ENCODE peak calls at places on chromosomes 7 and 10, in ten cellular contexts. F is gastrocnemius medialis; H is CD8-positive, alpha-beta T cell; O is OCI-LY7; M is sigmoid colon; L is fibroblast of lung; P is uterus; S is ovary; I is neuronal stem cell; R is A549. G is an unnamed sample.

GRCh38 chr7:3918576-3918975 is 617.5 kb downstream of the SDK1 start:
- DNase-seq in F (no peak), H (no peak), O (no peak), M (no peak), L (no peak), P (no peak), S (no peak), I (no peak), R (no peak), G (no peak)

GRCh38 chr10:69142983-69143382 is 19.0 kb downstream of the VPS26A start:
- DNase-seq in F (no peak), H (no peak), O (no peak), M (no peak), L (no peak), P (no peak), S (no peak), I (no peak), R (no peak), G (no peak)

GRCh38 chr7:99372275-99373085 is 2.0 kb upstream of the ARPC1B start:
- DNase-seq in F (no peak), H (no peak), O (no peak), M (peak; percentile 71), L (peak; percentile 45), P (no peak), S (peak; percentile 42), I (no peak), R (no peak), G (peak; percentile 47)

GRCh38 chr10:8034666-8035640 is 19.5 kb upstream of the GATA3 start:
- DNase-seq in F (no peak), H (no peak), O (no peak), M (no peak), L (peak; percentile 67), P (no peak), S (no peak), I (peak; percentile 39), R (no peak), G (no peak)

GRCh38 chr7:102874166-102874829 is 38.5 kb upstream of the LRRC17 start:
- DNase-seq in F (no peak), H (no peak), O (no peak), M (no peak), L (peak; percentile 99), P (no peak), S (no peak), I (no peak), R (peak; percentile 81), G (peak; percentile 94)

GRCh38 chr7:2195403-2196246 is 37.1 kb downstream of the MAD1L1 start:
- DNase-seq in F (peak; percentile 58), H (no peak), O (no peak), M (no peak), L (no peak), P (no peak), S (no peak), I (no peak), R (no peak), G (no peak)

GRCh38 chr10:87844837-87845623 is 18.3 kb downstream of the KLLN start:
- DNase-seq in F (no peak), H (no peak), O (no peak), M (no peak), L (peak; percentile 77), P (no peak), S (no peak), I (no peak), R (peak; percentile 76), G (peak; percentile 86)

GRCh38 chr10:133442191-133442966 is 11.4 kb upstream of the SCART1 start:
- DNase-seq in F (no peak), H (no peak), O (no peak), M (peak; percentile 61), L (no peak), P (no peak), S (no peak), I (no peak), R (no peak), G (no peak)

GRCh38 chr7:127609297-127609696 is 8.6 kb downstream of the PAX4 start:
- DNase-seq in F (no peak), H (no peak), O (no peak), M (no peak), L (no peak), P (no peak), S (no peak), I (no peak), R (no peak), G (no peak)

DNA sequence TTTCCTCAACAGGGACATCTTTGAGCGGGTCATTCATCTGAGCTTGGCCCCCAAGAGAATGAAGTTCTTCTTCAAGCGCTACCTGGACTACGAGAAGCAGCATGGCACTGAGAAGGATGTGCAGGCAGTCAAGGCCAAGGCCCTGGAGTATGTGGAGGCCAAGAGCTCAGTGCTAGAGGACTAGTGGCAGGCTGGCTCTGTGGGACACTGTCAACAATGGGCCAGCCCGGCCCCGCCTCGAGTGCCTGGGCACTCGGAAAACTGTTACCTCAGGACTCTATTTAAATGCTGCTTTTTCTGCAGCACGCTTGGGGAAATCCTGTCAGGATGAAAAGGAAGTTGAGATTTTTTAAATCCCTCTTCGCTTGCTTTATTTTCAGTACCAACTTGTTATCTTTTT is 6.8 kb downstream of the CALHM2 start:
- DNase-seq in F (no peak), H (no peak), O (no peak), M (no peak), L (no peak), P (no peak), S (no peak), I (no peak), R (no peak), G (no peak)
- H3K4me1 ChIP-seq in F (peaks cover 41% of the 10 kb centered on the region), H (peaks cover 15% of the 10 kb centered on the region), O (no peaks in the 10 kb centered on the region), M (no peaks in the 10 kb centered on the region), L (peaks cover 37% of the 10 kb centered on the region), P (peaks cover 52% of the 10 kb centered on the region), S (peaks cover 48% of the 10 kb centered on the region), I (no peaks in the 10 kb centered on the region), R (peaks cover 2% of the 10 kb centered on the region), G (no peaks in the 10 kb centered on the region)

GRCh38 chr10:110802551-110803238 is 69.0 kb upstream of the PDCD4 start:
- DNase-seq in F (no peak), H (peak; percentile 5), O (peak; percentile 60), M (peak; percentile 84), L (peak; percentile 95), P (peak; percentile 72), S (peak; percentile 44), I (no peak), R (no peak), G (peak; percentile 94)

GRCh38 chr10:110802090-110802489 is 69.6 kb upstream of the PDCD4 start:
- DNase-seq in F (no peak), H (no peak), O (no peak), M (no peak), L (peak; percentile 82), P (no peak), S (no peak), I (no peak), R (no peak), G (peak; percentile 81)

GRCh38 chr10:110797416-110797815 is 74.3 kb upstream of the PDCD4 start:
- DNase-seq in F (no peak), H (no peak), O (no peak), M (no peak), L (no peak), P (no peak), S (no peak), I (no peak), R (no peak), G (no peak)

GRCh38 chr10:110794808-110795207 is 76.9 kb upstream of the PDCD4 start:
- DNase-seq in F (no peak), H (no peak), O (no peak), M (no peak), L (peak; percentile 6), P (no peak), S (no peak), I (peak; percentile 72), R (no peak), G (no peak)

GRCh38 chr10:110798340-110798739 is 73.4 kb upstream of the PDCD4 start:
- DNase-seq in F (no peak), H (no peak), O (no peak), M (no peak), L (no peak), P (no peak), S (no peak), I (no peak), R (no peak), G (no peak)
- H3K4me1 ChIP-seq in F (no peaks in the 10 kb centered on the region), H (peaks cover 16% of the 10 kb centered on the region), O (peaks cover 11% of the 10 kb centered on the region), M (no peaks in the 10 kb centered on the region), L (peaks cover 3% of the 10 kb centered on the region), P (peaks cover 3% of the 10 kb centered on the region), S (peaks cover 2% of the 10 kb centered on the region), I (peaks cover 18% of the 10 kb centered on the region), R (peaks cover 9% of the 10 kb centered on the region), G (peaks cover 6% of the 10 kb centered on the region)

GRCh38 chr10:14583967-14584366 is 190.7 kb downstream of the FAM107B start:
- DNase-seq in F (no peak), H (no peak), O (no peak), M (no peak), L (no peak), P (no peak), S (no peak), I (no peak), R (no peak), G (no peak)

GRCh38 chr10:14585287-14586193 is 189.2 kb downstream of the FAM107B start:
- DNase-seq in F (no peak), H (no peak), O (no peak), M (no peak), L (no peak), P (no peak), S (no peak), I (no peak), R (no peak), G (no peak)

GRCh38 chr10:14583252-14583651 is 191.4 kb downstream of the FAM107B start:
- DNase-seq in F (no peak), H (peak; percentile 68), O (no peak), M (no peak), L (no peak), P (no peak), S (no peak), I (no peak), R (no peak), G (no peak)

GRCh38 chr10:14586901-14587300 is 187.8 kb downstream of the FAM107B start:
- DNase-seq in F (no peak), H (peak; percentile 64), O (no peak), M (no peak), L (no peak), P (no peak), S (no peak), I (no peak), R (no peak), G (no peak)

GRCh38 chr10:14584643-14585042 is 190.1 kb downstream of the FAM107B start:
- DNase-seq in F (no peak), H (no peak), O (no peak), M (no peak), L (no peak), P (no peak), S (no peak), I (no peak), R (no peak), G (no peak)
- H3K4me1 ChIP-seq in F (no peaks in the 10 kb centered on the region), H (peaks cover 94% of the 10 kb centered on the region), O (peaks cover 85% of the 10 kb centered on the region), M (no peaks in the 10 kb centered on the region), L (peaks cover 6% of the 10 kb centered on the region), P (no peaks in the 10 kb centered on the region), S (no peaks in the 10 kb centered on the region), I (peaks cover 1% of the 10 kb centered on the region), R (peaks cover 88% of the 10 kb centered on the region), G (peaks cover 31% of the 10 kb centered on the region)

DNA sequence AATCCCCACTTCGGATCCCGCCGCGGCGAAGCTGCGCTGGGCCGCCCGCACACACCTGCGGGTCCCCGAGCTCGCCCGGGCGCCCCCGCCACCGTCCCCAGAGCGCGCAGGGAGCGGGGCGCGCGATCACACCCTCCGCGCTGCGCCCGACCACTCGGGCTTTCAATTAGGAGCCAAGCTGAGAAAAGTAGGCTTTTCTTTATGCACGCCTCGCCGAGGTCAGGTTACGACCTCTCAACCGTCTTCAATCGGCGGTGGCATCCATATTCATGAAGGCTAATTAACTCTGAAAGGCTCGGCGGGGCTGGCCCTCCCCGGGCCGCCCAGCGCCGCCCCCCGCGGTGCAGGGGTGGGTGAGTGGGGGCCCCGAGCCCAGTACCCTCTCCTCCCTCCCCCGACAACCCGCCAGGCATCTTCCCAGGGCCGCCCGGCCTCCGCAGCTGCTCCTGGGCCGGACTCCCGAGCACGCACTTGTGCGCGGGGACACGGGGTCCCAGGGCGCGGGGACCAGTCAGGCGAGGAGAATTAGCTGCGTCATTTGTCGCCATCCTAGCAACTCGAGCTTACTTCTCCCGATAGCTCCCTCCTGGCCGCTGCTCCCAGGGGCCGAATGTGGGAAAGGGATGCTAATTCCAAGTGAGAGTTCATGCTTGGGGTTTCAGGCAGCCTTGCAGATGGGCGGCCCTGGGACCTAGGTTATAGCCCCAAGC is 155.5 kb upstream of the LYZL2 start:
- DNase-seq in F (peak; percentile 69), H (no peak), O (no peak), M (peak; percentile 94), L (peak; percentile 82), P (peak; percentile 75), S (peak; percentile 62), I (peak; percentile 91), R (no peak), G (peak; percentile 69)
- H3K4me1 ChIP-seq in F (peaks cover 3% of the 10 kb centered on the region), H (peaks cover 3% of the 10 kb centered on the region), O (no peaks in the 10 kb centered on the region), M (no peaks in the 10 kb centered on the region), L (peaks cover 20% of the 10 kb centered on the region), P (no peaks in the 10 kb centered on the region), S (no peaks in the 10 kb centered on the region), I (peaks cover 8% of the 10 kb centered on the region), R (no peaks in the 10 kb centered on the region), G (peaks cover 22% of the 10 kb centered on the region)

G was measured in IMR-90.